ENCODE peak calls at places on chromosomes 11 and 22, in nine cellular contexts. G is GM12892, I is H1, V is GM23338, Q is sigmoid colon, F is Panc1, L is prostate gland, M is vagina, D is SK-N-MC. K is an unnamed sample.

GRCh38 chr11:95924414-95924760 is 480 bp upstream of the MTMR2 start:
- DNase-seq in G (no peak), I (no peak), V (peak), Q (no peak), F (no peak), L (no peak), M (no peak), D (no peak), K (peak)

GRCh38 chr11:43278302-43278956 is 33.4 kb upstream of the API5 start:
- DNase-seq in G (no peak), I (peak), V (peak), Q (no peak), F (no peak), L (no peak), M (no peak), D (no peak), K (peak)

GRCh38 chr22:44412136-44412731 is 85.8 kb downstream of the RTL6 start:
- DNase-seq in G (no peak), I (no peak), V (no peak), Q (peak), F (no peak), L (no peak), M (no peak), D (no peak), K (no peak)

GRCh38 chr11:32136654-32137053 is 45.8 kb downstream of the RCN1 start:
- DNase-seq in G (no peak), I (no peak), V (no peak), Q (no peak), F (no peak), L (no peak), M (no peak), D (no peak), K (no peak)

GRCh38 chr11:125164422-125165110 is at the start of gene PKNOX2:
- DNase-seq in G (peak), I (peak), V (peak), Q (peak), F (no peak), L (peak), M (no peak), D (no peak), K (peak)

GRCh38 chr11:1719781-1720180 is 22.8 kb downstream of the KRTAP5-6 start:
- DNase-seq in G (no peak), I (no peak), V (no peak), Q (no peak), F (no peak), L (no peak), M (no peak), D (no peak), K (no peak)

GRCh38 chr11:94129505-94130335 is 1.1 kb downstream of the PANX1 start:
- DNase-seq in G (no peak), I (peak), V (no peak), Q (no peak), F (peak), L (peak), M (no peak), D (no peak), K (no peak)

GRCh38 chr22:36368359-36368983 is 19.3 kb downstream of the MYH9 start:
- DNase-seq in G (no peak), I (no peak), V (peak), Q (no peak), F (no peak), L (no peak), M (no peak), D (peak), K (peak)

GRCh38 chr11:70611890-70612289 is 213.6 kb downstream of the CTTN start:
- DNase-seq in G (no peak), I (no peak), V (peak), Q (no peak), F (no peak), L (no peak), M (no peak), D (no peak), K (no peak)

GRCh38 chr22:48105254-48105653 is 1342.8 kb downstream of the TBC1D22A start:
- DNase-seq in G (no peak), I (no peak), V (peak), Q (no peak), F (no peak), L (no peak), M (no peak), D (no peak), K (no peak)

GRCh38 chr11:1275021-1275420 is 34.4 kb downstream of the TOLLIP start:
- DNase-seq in G (no peak), I (no peak), V (no peak), Q (no peak), F (no peak), L (no peak), M (no peak), D (no peak), K (no peak)

GRCh38 chr22:42714768-42715430 is 5.8 kb downstream of the A4GALT start:
- DNase-seq in G (no peak), I (no peak), V (no peak), Q (no peak), F (no peak), L (no peak), M (no peak), D (no peak), K (no peak)

GRCh38 chr11:9210922-9211320 is 54.2 kb downstream of the DENND5A start:
- DNase-seq in G (no peak), I (no peak), V (no peak), Q (no peak), F (no peak), L (no peak), M (no peak), D (no peak), K (no peak)

GRCh38 chr11:111659201-111659600 is 57.0 kb downstream of the SIK2 start:
- DNase-seq in G (no peak), I (no peak), V (peak), Q (no peak), F (no peak), L (no peak), M (no peak), D (no peak), K (no peak)

DNA sequence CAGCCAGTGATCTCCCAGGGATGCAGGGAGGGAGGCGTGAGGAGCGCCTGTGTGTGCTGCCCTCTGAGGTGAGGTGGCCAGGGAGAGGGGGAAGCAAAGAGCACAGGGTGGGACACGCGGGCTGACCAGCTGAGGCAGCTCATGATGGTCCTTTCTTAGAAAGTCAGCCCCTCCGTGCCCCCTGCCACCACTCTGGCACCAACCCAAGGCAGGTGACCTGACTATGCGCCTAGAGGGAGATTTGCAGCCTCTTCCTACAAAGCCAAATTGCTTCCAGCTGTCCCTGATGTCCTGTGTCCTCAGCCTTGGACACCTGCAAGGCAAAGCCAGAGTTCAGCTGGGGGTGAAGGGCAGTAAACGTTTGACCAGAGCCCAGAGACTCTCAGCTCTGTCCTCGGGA is 26.7 kb downstream of the CD5 start:
- DNase-seq in G (no peak), I (no peak), V (no peak), Q (no peak), F (no peak), L (no peak), M (no peak), D (no peak), K (no peak)
- TF ChIP-seq POLR2AphosphoS5 in G (no peak), I (no peak), V (no peak), Q (no peak), F (no peak), L (no peak), M (no peak), D (no peak), K (no peak)

GRCh38 chr22:41381329-41382097 is at the start of gene TEF:
- DNase-seq in G (peak), I (peak), V (peak), Q (peak), F (peak), L (peak), M (no peak), D (peak), K (peak)

GRCh38 chr22:41382098-41382578 is 396 bp downstream of the TEF start:
- DNase-seq in G (peak), I (no peak), V (peak), Q (peak), F (no peak), L (peak), M (no peak), D (no peak), K (no peak)

GRCh38 chr22:41382610-41383009 is 868 bp downstream of the TEF start:
- DNase-seq in G (no peak), I (no peak), V (no peak), Q (no peak), F (no peak), L (no peak), M (no peak), D (no peak), K (no peak)

GRCh38 chr22:41383085-41383484 is 1.3 kb downstream of the TEF start:
- DNase-seq in G (no peak), I (no peak), V (no peak), Q (no peak), F (no peak), L (no peak), M (no peak), D (no peak), K (no peak)

DNA sequence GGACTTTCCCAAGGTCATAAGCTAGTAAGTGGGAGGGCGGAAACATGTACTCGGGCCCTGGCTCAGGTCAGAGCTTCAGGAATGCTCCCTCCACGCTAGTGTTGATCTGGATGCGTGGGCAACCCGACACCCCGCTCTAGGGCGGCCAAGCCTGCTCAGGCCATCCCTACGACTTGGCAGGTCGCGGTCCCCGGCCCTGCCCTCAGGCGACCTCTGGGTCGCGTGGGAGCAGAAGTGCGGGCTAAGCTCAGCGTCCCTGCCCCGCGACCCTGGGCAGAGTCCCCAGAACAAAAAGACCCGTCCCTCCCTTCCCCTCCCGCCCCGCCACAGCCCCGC is 781 bp upstream of the TEF start:
- DNase-seq in G (no peak), I (no peak), V (no peak), Q (peak), F (no peak), L (peak), M (no peak), D (no peak), K (peak)
- TF ChIP-seq POLR2AphosphoS5 in G (peak), I (peak), V (peak), Q (peak), F (no peak), L (peak), M (peak), D (peak), K (peak)

GRCh38 chr11:5131584-5132335 is 6.4 kb downstream of the OR52A5 start:
- DNase-seq in G (no peak), I (no peak), V (no peak), Q (no peak), F (no peak), L (no peak), M (no peak), D (no peak), K (no peak)
- TF ChIP-seq POLR2AphosphoS5 in G (no peak), I (no peak), V (no peak), Q (no peak), F (no peak), L (no peak), M (no peak), D (no peak), K (no peak)

GRCh38 chr11:64285885-64286800 is 495 bp downstream of the GPR137 start:
- DNase-seq in G (no peak), I (peak), V (no peak), Q (no peak), F (no peak), L (no peak), M (no peak), D (no peak), K (no peak)
- TF ChIP-seq POLR2AphosphoS5 in G (no peak), I (no peak), V (peak), Q (no peak), F (no peak), L (no peak), M (no peak), D (no peak), K (no peak)

GRCh38 chr11:117973446-117973922 is 12.7 kb upstream of the IL10RA start:
- DNase-seq in G (no peak), I (no peak), V (no peak), Q (no peak), F (no peak), L (no peak), M (no peak), D (no peak), K (no peak)
- TF ChIP-seq POLR2AphosphoS5 in G (no peak), I (no peak), V (no peak), Q (no peak), F (no peak), L (no peak), M (no peak), D (no peak), K (no peak)

GRCh38 chr11:73321342-73322110 is 13.4 kb downstream of the ARHGEF17 start:
- DNase-seq in G (no peak), I (no peak), V (peak), Q (peak), F (no peak), L (no peak), M (no peak), D (no peak), K (no peak)
- TF ChIP-seq POLR2AphosphoS5 in G (no peak), I (no peak), V (no peak), Q (no peak), F (no peak), L (no peak), M (peak), D (no peak), K (no peak)

GRCh38 chr11:102599642-102600261 is 25.4 kb downstream of the MMP20 start:
- DNase-seq in G (no peak), I (no peak), V (no peak), Q (no peak), F (peak), L (no peak), M (no peak), D (no peak), K (peak)
- TF ChIP-seq POLR2AphosphoS5 in G (no peak), I (no peak), V (no peak), Q (no peak), F (peak), L (no peak), M (no peak), D (no peak), K (no peak)

DNA sequence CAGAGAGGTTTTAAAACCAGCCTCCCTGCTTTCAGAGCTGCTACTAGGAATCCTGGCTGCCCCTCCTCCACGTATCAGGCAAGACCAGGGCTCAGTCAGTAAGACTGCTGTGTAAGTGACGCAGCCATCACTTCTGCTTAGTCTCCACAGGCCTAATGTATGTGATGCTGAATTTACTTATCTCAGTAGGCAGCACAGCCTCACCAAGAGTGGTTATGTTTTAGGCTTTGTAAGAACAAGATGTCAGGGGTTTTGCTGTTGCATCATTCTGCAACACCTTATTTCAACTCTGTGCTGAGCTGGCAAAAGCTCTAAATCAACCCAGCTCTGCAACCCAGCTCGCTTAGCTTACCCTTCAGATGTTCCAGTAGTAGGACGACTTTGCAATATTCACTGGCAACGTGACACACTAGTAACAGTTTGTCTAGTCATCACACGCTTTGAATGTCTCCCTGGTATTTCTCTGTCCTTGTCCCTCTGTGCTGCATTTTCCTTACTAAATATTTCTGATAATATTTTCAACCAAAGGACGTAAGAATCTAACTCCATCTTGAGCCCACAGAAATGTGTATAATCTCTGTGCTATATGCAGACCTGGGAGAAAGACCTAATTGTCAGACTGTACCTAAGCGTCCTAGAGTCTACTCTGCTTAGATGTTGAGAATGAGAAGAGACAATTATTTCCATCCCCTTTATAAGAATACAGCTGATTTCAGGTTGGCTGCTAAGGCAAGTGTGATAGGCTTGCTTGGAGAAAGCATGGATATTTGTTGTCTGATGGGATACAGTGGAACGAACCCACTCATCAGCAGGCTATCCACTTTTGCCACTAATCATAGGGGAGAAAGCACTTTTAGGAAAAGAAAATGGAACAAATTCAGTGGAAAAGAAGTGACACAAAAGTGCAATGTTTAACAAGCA is 72.2 kb downstream of the LARGE2 start:
- DNase-seq in G (no peak), I (no peak), V (peak), Q (no peak), F (no peak), L (no peak), M (no peak), D (peak), K (no peak)
- TF ChIP-seq POLR2AphosphoS5 in G (no peak), I (peak), V (peak), Q (peak), F (no peak), L (no peak), M (no peak), D (peak), K (no peak)

K was measured in HepG2.